ENCODE peak calls at places on chromosomes 16 and 17, in five cellular contexts. K is T-helper 2 cell, L is right cardiac atrium, X is M059J, D is iris pigment epithelial cell. M is an unnamed sample.

GRCh38 chr17:15918661-15919259 is 26.2 kb upstream of the ADORA2B start:
- DNase-seq in X (peak), D (no peak), K (no peak), L (peak), M (no peak)

GRCh38 chr17:38611070-38611786 is 5.5 kb upstream of the SRCIN1 start:
- DNase-seq in D (no peak), L (no peak), K (no peak), X (no peak), M (no peak)

GRCh38 chr16:49857423-49858181 is 1.7 kb upstream of the ZNF423 start:
- DNase-seq in K (no peak), L (peak), X (peak), D (peak), M (peak)

GRCh38 chr16:15988268-15989013 is 39.0 kb downstream of the ABCC1 start:
- DNase-seq in X (peak), K (no peak), D (peak), L (no peak), M (no peak)

GRCh38 chr17:34201225-34201624 is 53.9 kb upstream of the CCL2 start:
- DNase-seq in X (no peak), K (no peak), D (peak), L (no peak), M (no peak)

GRCh38 chr16:59859606-59860402 is 1125.7 kb upstream of the GOT2 start:
- DNase-seq in D (no peak), K (no peak), X (no peak), L (no peak), M (no peak)

GRCh38 chr16:28265822-28266221 is 26.5 kb upstream of the SBK1 start:
- DNase-seq in X (no peak), L (no peak), D (no peak), K (no peak), M (no peak)

GRCh38 chr17:81831957-81832607 is 1.0 kb downstream of the MCRIP1 start:
- DNase-seq in X (peak), L (no peak), D (no peak), K (peak), M (no peak)

GRCh38 chr16:8971416-8971815 is 7.7 kb upstream of the USP7 start:
- DNase-seq in D (no peak), X (no peak), K (no peak), L (no peak), M (no peak)

GRCh38 chr17:27296427-27296979 is 2.6 kb downstream of the WSB1 start:
- DNase-seq in X (peak), K (no peak), L (no peak), D (peak), M (no peak)

GRCh38 chr16:29687755-29688154 is 8.8 kb downstream of the QPRT start:
- DNase-seq in X (no peak), L (no peak), K (no peak), D (peak), M (no peak)

GRCh38 chr17:72422505-72423285 is 301.9 kb downstream of the SOX9 start:
- DNase-seq in D (peak), K (no peak), X (peak), L (peak), M (peak)

GRCh38 chr17:81641825-81642489 is 5.0 kb downstream of the TSPAN10 start:
- DNase-seq in L (no peak), D (peak), K (no peak), X (peak), M (no peak)

GRCh38 chr17:78954684-78955083 is 25.0 kb downstream of the LGALS3BP start:
- DNase-seq in K (no peak), L (no peak), X (no peak), D (no peak), M (no peak)

GRCh38 chr17:21193031-21193430 is 20.9 kb downstream of the TMEM11 start:
- DNase-seq in D (no peak), X (no peak), K (no peak), L (no peak), M (no peak)

GRCh38 chr17:32803544-32803943 is 73.4 kb downstream of the MYO1D start:
- DNase-seq in X (no peak), L (no peak), K (no peak), D (peak), M (no peak)